ENCODE peak calls at places on chromosomes 12 and 14, in five cellular contexts. D is Panc1, Q is HCT116, V is SK-N-SH, G is H1. A is an unnamed sample.

GRCh38 chr12:127628655-127629054 is 638.3 kb upstream of the TMEM132C start:
- DNase-seq in Q (no peak), D (no peak), V (no peak), G (no peak), A (no peak)

GRCh38 chr14:54683882-54684794 is 117.2 kb downstream of the SAMD4A start:
- DNase-seq in G (peak; percentile 76), D (no peak), Q (no peak), V (peak; percentile 66), A (no peak)

GRCh38 chr12:112963227-112963861 is 15.0 kb upstream of the OAS2 start:
- DNase-seq in Q (no peak), G (no peak), D (no peak), V (no peak), A (no peak)

GRCh38 chr14:20757963-20758362 is 10.2 kb upstream of the EDDM3B start:
- DNase-seq in Q (no peak), G (peak; percentile 63), D (no peak), V (no peak), A (peak; percentile 41)

GRCh38 chr14:22561661-22562579 is 27.1 kb downstream of the DAD1 start:
- DNase-seq in G (no peak), D (no peak), V (no peak), Q (no peak), A (peak; percentile 59)

GRCh38 chr12:50615534-50616296 is 110.9 kb downstream of the DIP2B start:
- DNase-seq in Q (no peak), G (no peak), D (peak; percentile 56), V (no peak), A (peak; percentile 47)

GRCh38 chr14:24965934-24966593 is 83.9 kb downstream of the STXBP6 start:
- DNase-seq in D (no peak), V (no peak), Q (no peak), G (no peak), A (no peak)

GRCh38 chr14:99682809-99683618 is 1.1 kb upstream of the CYP46A1 start:
- DNase-seq in Q (peak; percentile 46), D (no peak), V (peak; percentile 90), G (peak; percentile 97), A (peak; percentile 83)

GRCh38 chr14:68285421-68286179 is 466.0 kb downstream of the RAD51B start:
- DNase-seq in V (no peak), Q (no peak), G (no peak), D (no peak), A (no peak)

GRCh38 chr14:85214471-85214870 is 315.5 kb upstream of the FLRT2 start:
- DNase-seq in G (no peak), V (no peak), D (no peak), Q (no peak), A (no peak)

GRCh38 chr14:33738481-33738880 is 212.4 kb downstream of the EGLN3 start:
- DNase-seq in Q (no peak), G (no peak), V (no peak), D (no peak), A (no peak)

GRCh38 chr12:4187916-4188315 is 85.6 kb upstream of the CCND2 start:
- DNase-seq in D (no peak), V (no peak), G (no peak), Q (no peak), A (no peak)

GRCh38 chr12:108642269-108642870 is 8.7 kb upstream of the SELPLG start:
- DNase-seq in D (no peak), Q (no peak), V (no peak), G (no peak), A (no peak)

GRCh38 chr12:131618303-131618658 is 92.6 kb upstream of the SFSWAP start:
- DNase-seq in D (no peak), G (peak; percentile 77), V (no peak), Q (no peak), A (peak; percentile 32)

GRCh38 chr12:107129315-107129930 is 36.1 kb upstream of the CRY1 start:
- DNase-seq in G (no peak), V (no peak), D (no peak), Q (no peak), A (no peak)

GRCh38 chr12:52687527-52688385 is 7.5 kb upstream of the KRT1 start:
- DNase-seq in G (no peak), D (no peak), V (no peak), Q (peak; percentile 12), A (no peak)

GRCh38 chr12:51751657-51752056 is 96.9 kb downstream of the FIGNL2 start:
- DNase-seq in V (no peak), D (no peak), G (no peak), Q (no peak), A (no peak)

GRCh38 chr14:68140111-68140741 is 320.6 kb downstream of the RAD51B start:
- DNase-seq in V (no peak), D (peak; percentile 93), G (no peak), Q (peak; percentile 95), A (no peak)

GRCh38 chr12:65881348-65881961 is 57.2 kb downstream of the HMGA2 start:
- DNase-seq in G (no peak), D (no peak), V (no peak), Q (no peak), A (no peak)

GRCh38 chr12:70661762-70662161 is 24.5 kb upstream of the PTPRB start:
- DNase-seq in D (no peak), V (no peak), Q (no peak), G (no peak), A (no peak)

DNA sequence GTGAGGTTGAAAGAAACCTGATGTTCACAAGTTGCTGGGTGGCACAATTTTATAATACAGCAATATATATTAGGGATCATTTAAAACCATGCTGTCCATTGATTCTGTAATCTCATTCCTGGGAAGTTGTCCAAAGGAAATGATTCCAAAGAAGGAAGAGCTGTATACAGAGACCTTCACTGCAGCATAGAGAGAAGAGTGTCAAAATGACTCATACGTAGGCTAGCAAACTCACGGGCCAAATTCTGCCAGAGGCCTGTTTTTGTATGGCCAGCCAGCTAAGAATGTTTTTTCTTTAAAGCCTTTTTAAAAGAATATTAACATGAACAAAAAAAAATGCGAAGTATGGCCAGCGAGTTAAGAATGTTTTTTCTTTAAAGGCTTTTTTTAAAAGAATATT is 69.3 kb upstream of the MED13L start:
- DNase-seq in D (no peak), G (no peak), Q (no peak), V (no peak), A (peak; percentile 57)
- TF ChIP-seq SIN3A in D (no peak), G (no peak), Q (no peak), V (no peak), A (no peak)

GRCh38 chr12:118981285-118982201 is at the start of gene SRRM4:
- DNase-seq in D (no peak), G (peak; percentile 95), V (peak; percentile 90), Q (no peak), A (peak; percentile 57)
- TF ChIP-seq SIN3A in D (no peak), G (peak; percentile 98), V (no peak), Q (no peak), A (no peak)

GRCh38 chr14:103151270-103151933 is 28.1 kb downstream of the TNFAIP2 start:
- DNase-seq in V (peak; percentile 64), Q (no peak), D (no peak), G (no peak), A (no peak)
- TF ChIP-seq SIN3A in V (no peak), Q (no peak), D (no peak), G (no peak), A (no peak)

GRCh38 chr12:121958521-121959240 is 40.3 kb downstream of the CFAP251 start:
- DNase-seq in D (no peak), G (no peak), Q (no peak), V (no peak), A (no peak)
- TF ChIP-seq SIN3A in D (no peak), G (no peak), Q (no peak), V (no peak), A (no peak)

GRCh38 chr14:51582437-51582836 is 69.3 kb upstream of the FRMD6 start:
- DNase-seq in D (no peak), G (no peak), Q (no peak), V (no peak), A (no peak)
- TF ChIP-seq SIN3A in D (no peak), G (no peak), Q (no peak), V (no peak), A (no peak)

GRCh38 chr14:92551066-92551841 is 37.7 kb downstream of the RIN3 start:
- DNase-seq in V (no peak), G (no peak), D (no peak), Q (no peak), A (no peak)
- TF ChIP-seq SIN3A in V (no peak), G (no peak), D (no peak), Q (no peak), A (no peak)

GRCh38 chr12:27176765-27177164 is 67.3 kb upstream of the STK38L start:
- DNase-seq in V (no peak), Q (no peak), G (no peak), D (peak; percentile 83), A (no peak)
- TF ChIP-seq SIN3A in V (no peak), Q (no peak), G (no peak), D (no peak), A (no peak)

A was measured in K562.